ENCODE peak calls at places on chromosomes 13 and 19, in six cellular contexts. F, A, P, I, H and S are unnamed samples.
A peak's percentile ranks its signal among the peaks of the same experiment; 100 is the strongest.

GRCh38 chr13:44758595-44759221 is 182.6 kb upstream of the TSC22D1 start:
- DNase-seq in F (no peak), A (no peak), P (peak; percentile 58), I (peak; percentile 73), H (no peak), S (peak; percentile 91)

GRCh38 chr13:43331676-43332075 is 308.3 kb downstream of the DNAJC15 start:
- DNase-seq in F (no peak), A (no peak), P (peak; percentile 20), I (no peak), H (no peak), S (peak; percentile 57)

GRCh38 chr13:42279080-42279479 is 7.1 kb downstream of the AKAP11 start:
- DNase-seq in F (no peak), A (no peak), P (no peak), I (no peak), H (no peak), S (no peak)

GRCh38 chr19:38596057-38596981 is 21.4 kb downstream of the MAP4K1 start:
- DNase-seq in F (peak; percentile 67), A (peak; percentile 85), P (peak; percentile 77), I (no peak), H (no peak), S (peak; percentile 90)

GRCh38 chr13:35086667-35087066 is 144.6 kb downstream of the NBEA start:
- DNase-seq in F (no peak), A (no peak), P (no peak), I (no peak), H (no peak), S (no peak)

GRCh38 chr13:39943711-39944110 is 288.2 kb downstream of the COG6 start:
- DNase-seq in F (no peak), A (no peak), P (no peak), I (no peak), H (no peak), S (no peak)

GRCh38 chr13:19959141-19959830 is 759 bp downstream of the ZMYM2 start:
- DNase-seq in F (peak; percentile 62), A (peak; percentile 67), P (peak; percentile 71), I (no peak), H (peak; percentile 34), S (peak; percentile 61)

GRCh38 chr13:51873837-51874236 is 12.1 kb downstream of the CCDC70 start:
- DNase-seq in F (no peak), A (no peak), P (no peak), I (no peak), H (no peak), S (no peak)

GRCh38 chr19:40990972-40991381 is at the start of gene CYP2B6:
- DNase-seq in F (no peak), A (no peak), P (no peak), I (no peak), H (no peak), S (no peak)

GRCh38 chr19:1009043-1009975 is 9.1 kb downstream of the GRIN3B start:
- DNase-seq in F (no peak), A (no peak), P (no peak), I (no peak), H (no peak), S (peak; percentile 76)

GRCh38 chr13:28820099-28821051 is at the start of gene MTUS2:
- DNase-seq in F (no peak), A (no peak), P (peak; percentile 61), I (no peak), H (no peak), S (no peak)

GRCh38 chr13:43564941-43565340 is 221.8 kb downstream of the ENOX1 start:
- DNase-seq in F (no peak), A (no peak), P (no peak), I (no peak), H (no peak), S (no peak)

GRCh38 chr13:113445791-113446487 is 7.3 kb downstream of the ADPRHL1 start:
- DNase-seq in F (no peak), A (no peak), P (no peak), I (no peak), H (no peak), S (no peak)

GRCh38 chr19:35194022-35194984 is 34.2 kb downstream of the FAM187B start:
- DNase-seq in F (no peak), A (no peak), P (no peak), I (no peak), H (no peak), S (no peak)

GRCh38 chr19:51564791-51565190 is 6.3 kb upstream of the ZNF175 start:
- DNase-seq in F (no peak), A (no peak), P (no peak), I (no peak), H (no peak), S (no peak)

GRCh38 chr13:92549275-92549674 is 677.3 kb upstream of the GPC6 start:
- DNase-seq in F (no peak), A (no peak), P (no peak), I (no peak), H (no peak), S (no peak)

GRCh38 chr19:4795400-4795799 is 3.9 kb downstream of the FEM1A start:
- DNase-seq in F (peak; percentile 21), A (no peak), P (no peak), I (no peak), H (no peak), S (no peak)

GRCh38 chr13:75485286-75486062 is 3.5 kb upstream of the TBC1D4 start:
- DNase-seq in F (no peak), A (no peak), P (no peak), I (no peak), H (no peak), S (peak; percentile 60)

GRCh38 chr19:9370747-9371619 is 8.2 kb downstream of the ZNF177 start:
- DNase-seq in F (no peak), A (no peak), P (no peak), I (no peak), H (no peak), S (no peak)

GRCh38 chr13:110323172-110323851 is 16.2 kb downstream of the COL4A2 start:
- DNase-seq in F (no peak), A (no peak), P (no peak), I (peak; percentile 62), H (no peak), S (no peak)
- TF ChIP-seq CTCF in F (no peak), A (peak; percentile 31), P (no peak), I (peak; percentile 26), H (no peak), S (no peak)

GRCh38 chr13:24861617-24862362 is 97.8 kb downstream of the RNF17 start:
- DNase-seq in F (no peak), A (no peak), P (no peak), I (no peak), H (no peak), S (no peak)

GRCh38 chr13:24866488-24866887 is 102.5 kb downstream of the RNF17 start:
- DNase-seq in F (no peak), A (no peak), P (no peak), I (no peak), H (no peak), S (no peak)

GRCh38 chr13:24863748-24864540 is 100.0 kb downstream of the RNF17 start:
- DNase-seq in F (no peak), A (no peak), P (no peak), I (no peak), H (no peak), S (no peak)

GRCh38 chr13:24864579-24864978 is 100.6 kb downstream of the RNF17 start:
- DNase-seq in F (no peak), A (no peak), P (no peak), I (no peak), H (no peak), S (no peak)

DNA sequence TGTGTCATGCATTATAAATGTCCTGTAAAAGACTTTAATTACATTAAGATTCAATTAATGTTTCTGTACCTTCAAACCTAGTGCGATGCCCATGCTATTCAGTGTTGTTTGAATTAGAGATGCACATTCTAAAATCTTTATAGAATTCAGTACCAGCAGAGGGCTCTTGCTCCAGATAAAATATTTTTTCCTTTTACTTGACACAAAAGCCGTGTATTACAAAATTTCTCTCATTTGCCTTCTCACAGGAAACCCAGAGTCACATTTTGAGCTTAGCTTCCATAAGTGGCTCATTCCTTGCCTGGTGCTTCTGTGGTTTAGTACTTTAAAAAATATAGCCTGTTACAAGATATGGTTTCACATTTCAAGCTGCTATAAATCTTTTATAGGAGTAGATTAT is 101.2 kb downstream of the RNF17 start:
- DNase-seq in F (no peak), A (no peak), P (no peak), I (no peak), H (no peak), S (peak; percentile 33)
- TF ChIP-seq CTCF in F (no peak), A (no peak), P (peak; percentile 25), I (no peak), H (no peak), S (peak; percentile 29)

GRCh38 chr19:49801401-49801888 is 11.6 kb downstream of the FUZ start:
- DNase-seq in F (no peak), A (no peak), P (no peak), I (no peak), H (no peak), S (no peak)

GRCh38 chr19:49803529-49803856 is 9.6 kb downstream of the FUZ start:
- DNase-seq in F (no peak), A (no peak), P (no peak), I (no peak), H (no peak), S (no peak)

GRCh38 chr19:49802836-49803528 is 10.1 kb downstream of the FUZ start:
- DNase-seq in F (no peak), A (no peak), P (no peak), I (no peak), H (no peak), S (no peak)

GRCh38 chr19:49800771-49801170 is 12.3 kb downstream of the FUZ start:
- DNase-seq in F (no peak), A (no peak), P (no peak), I (no peak), H (no peak), S (no peak)

DNA sequence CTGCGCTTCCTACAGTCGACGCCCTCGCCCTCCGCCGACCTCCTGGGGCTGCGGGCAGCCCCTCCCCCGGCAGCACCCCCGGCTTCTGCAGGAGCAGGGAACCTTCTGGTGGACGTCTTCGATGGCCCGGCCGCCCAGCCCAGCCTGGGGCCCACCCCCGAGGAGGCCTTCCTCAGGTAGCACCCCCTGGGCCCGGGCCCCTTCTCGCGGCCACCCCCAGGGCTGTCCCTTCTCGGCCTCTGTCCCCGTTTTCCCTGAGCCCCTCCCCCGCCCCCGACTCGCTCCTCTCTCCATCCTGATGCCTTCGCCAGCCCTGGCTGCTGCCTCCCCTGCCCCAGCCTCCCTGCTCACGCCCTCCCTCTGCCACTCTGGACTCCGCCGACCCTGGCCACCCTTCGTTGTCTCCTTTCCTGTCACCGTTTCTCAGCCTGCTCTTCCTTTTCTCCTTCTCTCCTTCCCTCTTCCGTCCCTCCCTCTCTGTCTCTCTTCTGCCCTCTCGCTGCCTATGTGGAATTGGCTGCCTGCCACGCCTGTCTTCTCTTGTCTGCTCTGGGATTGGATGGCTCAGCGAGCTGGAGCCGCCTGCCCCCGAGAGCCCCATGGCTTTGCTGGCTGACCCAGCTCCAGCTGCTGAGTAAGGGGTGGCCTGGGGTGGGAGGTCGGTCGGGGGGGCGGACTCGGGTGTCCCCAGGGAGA is 11.0 kb downstream of the FUZ start:
- DNase-seq in F (peak; percentile 94), A (peak; percentile 79), P (peak; percentile 87), I (peak; percentile 66), H (peak; percentile 99), S (peak; percentile 92)
- TF ChIP-seq CTCF in F (peak; percentile 19), A (no peak), P (peak; percentile 26), I (peak; percentile 20), H (no peak), S (peak; percentile 37)

DNA sequence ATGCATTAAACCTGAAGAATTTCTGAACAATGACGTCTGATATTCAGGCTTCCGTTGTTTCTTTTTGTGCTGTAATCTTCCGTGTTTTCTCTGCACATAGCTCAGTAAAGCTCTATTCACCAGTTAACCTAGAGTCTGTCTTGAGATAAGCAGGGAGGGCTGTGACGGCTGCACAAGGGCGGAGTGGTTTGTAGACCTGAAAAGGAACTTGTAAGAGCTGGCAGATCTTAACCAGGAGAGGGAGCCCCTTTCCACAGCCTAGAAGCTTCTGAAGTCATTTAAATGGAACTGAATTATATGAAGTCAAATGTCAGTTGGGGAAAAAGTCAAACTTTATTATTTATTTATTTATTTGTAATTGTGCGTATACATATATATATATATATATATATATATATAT is 27.5 kb downstream of the DPRX start:
- DNase-seq in F (no peak), A (peak; percentile 57), P (peak; percentile 88), I (no peak), H (no peak), S (peak; percentile 1)
- TF ChIP-seq CTCF in F (peak; percentile 23), A (no peak), P (peak; percentile 69), I (no peak), H (no peak), S (no peak)